ENCODE peak calls at places on chromosomes 2 and 18, in ten cellular contexts. One of them, this sample, is unnamed.

GRCh38 chr18:61901334-61901986 is 8.7 kb upstream of the RNF152 start:
- DNase-seq in natural killer cell: peak
- DNase-seq in GM13976: peak
- DNase-seq in B cell: peak
- DNase-seq in neural crest cell: peak
- DNase-seq in astrocyte: peak
- DNase-seq in suprapubic skin: peak
- DNase-seq in foreskin fibroblast: no peak
- DNase-seq in A549: peak
- DNase-seq in brain microvascular endothelial cell: no peak
- DNase-seq in this sample: peak

GRCh38 chr2:196380098-196380497 is 208.7 kb upstream of the STK17B start:
- DNase-seq in natural killer cell: no peak
- DNase-seq in GM13976: no peak
- DNase-seq in B cell: no peak
- DNase-seq in neural crest cell: no peak
- DNase-seq in astrocyte: no peak
- DNase-seq in suprapubic skin: no peak
- DNase-seq in foreskin fibroblast: no peak
- DNase-seq in A549: no peak
- DNase-seq in brain microvascular endothelial cell: no peak
- DNase-seq in this sample: no peak

GRCh38 chr18:79394438-79395307 is 1.1 kb upstream of the NFATC1 start:
- DNase-seq in natural killer cell: peak
- DNase-seq in GM13976: peak
- DNase-seq in B cell: peak
- DNase-seq in neural crest cell: no peak
- DNase-seq in astrocyte: peak
- DNase-seq in suprapubic skin: peak
- DNase-seq in foreskin fibroblast: peak
- DNase-seq in A549: no peak
- DNase-seq in brain microvascular endothelial cell: peak
- DNase-seq in this sample: no peak

GRCh38 chr2:169683054-169683424 is 11.2 kb downstream of the CFAP210 start:
- DNase-seq in natural killer cell: no peak
- DNase-seq in GM13976: no peak
- DNase-seq in B cell: no peak
- DNase-seq in neural crest cell: no peak
- DNase-seq in astrocyte: peak
- DNase-seq in suprapubic skin: no peak
- DNase-seq in foreskin fibroblast: no peak
- DNase-seq in A549: no peak
- DNase-seq in brain microvascular endothelial cell: no peak
- DNase-seq in this sample: peak

GRCh38 chr2:74836675-74837401 is 2.9 kb downstream of the HK2 start:
- DNase-seq in natural killer cell: no peak
- DNase-seq in GM13976: no peak
- DNase-seq in B cell: no peak
- DNase-seq in neural crest cell: no peak
- DNase-seq in astrocyte: no peak
- DNase-seq in suprapubic skin: no peak
- DNase-seq in foreskin fibroblast: no peak
- DNase-seq in A549: no peak
- DNase-seq in brain microvascular endothelial cell: no peak
- DNase-seq in this sample: no peak

GRCh38 chr2:132665401-132665800 is 4.6 kb downstream of the LYPD1 start:
- DNase-seq in natural killer cell: no peak
- DNase-seq in GM13976: no peak
- DNase-seq in B cell: no peak
- DNase-seq in neural crest cell: no peak
- DNase-seq in astrocyte: no peak
- DNase-seq in suprapubic skin: no peak
- DNase-seq in foreskin fibroblast: no peak
- DNase-seq in A549: no peak
- DNase-seq in brain microvascular endothelial cell: no peak
- DNase-seq in this sample: no peak

GRCh38 chr2:2199841-2200240 is 131.2 kb downstream of the MYT1L start:
- DNase-seq in natural killer cell: no peak
- DNase-seq in GM13976: no peak
- DNase-seq in B cell: no peak
- DNase-seq in neural crest cell: no peak
- DNase-seq in astrocyte: no peak
- DNase-seq in suprapubic skin: no peak
- DNase-seq in foreskin fibroblast: no peak
- DNase-seq in A549: no peak
- DNase-seq in brain microvascular endothelial cell: no peak
- DNase-seq in this sample: no peak

GRCh38 chr2:189824694-189825396 is 40.6 kb downstream of the PMS1 start:
- DNase-seq in natural killer cell: no peak
- DNase-seq in GM13976: no peak
- DNase-seq in B cell: no peak
- DNase-seq in neural crest cell: no peak
- DNase-seq in astrocyte: no peak
- DNase-seq in suprapubic skin: no peak
- DNase-seq in foreskin fibroblast: no peak
- DNase-seq in A549: no peak
- DNase-seq in brain microvascular endothelial cell: no peak
- DNase-seq in this sample: no peak

GRCh38 chr2:201402651-201403573 is 45.8 kb upstream of the FLACC1 start:
- DNase-seq in natural killer cell: no peak
- DNase-seq in GM13976: no peak
- DNase-seq in B cell: no peak
- DNase-seq in neural crest cell: no peak
- DNase-seq in astrocyte: peak
- DNase-seq in suprapubic skin: no peak
- DNase-seq in foreskin fibroblast: no peak
- DNase-seq in A549: no peak
- DNase-seq in brain microvascular endothelial cell: no peak
- DNase-seq in this sample: no peak
- TF ChIP-seq CTCF in natural killer cell: no peak
- TF ChIP-seq CTCF in GM13976: no peak
- TF ChIP-seq CTCF in B cell: no peak
- TF ChIP-seq CTCF in neural crest cell: no peak
- TF ChIP-seq CTCF in astrocyte: no peak
- TF ChIP-seq CTCF in suprapubic skin: no peak
- TF ChIP-seq CTCF in foreskin fibroblast: no peak
- TF ChIP-seq CTCF in A549: no peak
- TF ChIP-seq CTCF in brain microvascular endothelial cell: no peak
- TF ChIP-seq CTCF in this sample: no peak

GRCh38 chr2:68157402-68158133 is at the start of gene PNO1:
- DNase-seq in natural killer cell: peak
- DNase-seq in GM13976: peak
- DNase-seq in B cell: peak
- DNase-seq in neural crest cell: peak
- DNase-seq in astrocyte: peak
- DNase-seq in suprapubic skin: peak
- DNase-seq in foreskin fibroblast: peak
- DNase-seq in A549: peak
- DNase-seq in brain microvascular endothelial cell: peak
- DNase-seq in this sample: peak
- TF ChIP-seq CTCF in natural killer cell: no peak
- TF ChIP-seq CTCF in GM13976: no peak
- TF ChIP-seq CTCF in B cell: no peak
- TF ChIP-seq CTCF in neural crest cell: no peak
- TF ChIP-seq CTCF in astrocyte: no peak
- TF ChIP-seq CTCF in suprapubic skin: no peak
- TF ChIP-seq CTCF in foreskin fibroblast: no peak
- TF ChIP-seq CTCF in A549: no peak
- TF ChIP-seq CTCF in brain microvascular endothelial cell: peak
- TF ChIP-seq CTCF in this sample: no peak

DNA sequence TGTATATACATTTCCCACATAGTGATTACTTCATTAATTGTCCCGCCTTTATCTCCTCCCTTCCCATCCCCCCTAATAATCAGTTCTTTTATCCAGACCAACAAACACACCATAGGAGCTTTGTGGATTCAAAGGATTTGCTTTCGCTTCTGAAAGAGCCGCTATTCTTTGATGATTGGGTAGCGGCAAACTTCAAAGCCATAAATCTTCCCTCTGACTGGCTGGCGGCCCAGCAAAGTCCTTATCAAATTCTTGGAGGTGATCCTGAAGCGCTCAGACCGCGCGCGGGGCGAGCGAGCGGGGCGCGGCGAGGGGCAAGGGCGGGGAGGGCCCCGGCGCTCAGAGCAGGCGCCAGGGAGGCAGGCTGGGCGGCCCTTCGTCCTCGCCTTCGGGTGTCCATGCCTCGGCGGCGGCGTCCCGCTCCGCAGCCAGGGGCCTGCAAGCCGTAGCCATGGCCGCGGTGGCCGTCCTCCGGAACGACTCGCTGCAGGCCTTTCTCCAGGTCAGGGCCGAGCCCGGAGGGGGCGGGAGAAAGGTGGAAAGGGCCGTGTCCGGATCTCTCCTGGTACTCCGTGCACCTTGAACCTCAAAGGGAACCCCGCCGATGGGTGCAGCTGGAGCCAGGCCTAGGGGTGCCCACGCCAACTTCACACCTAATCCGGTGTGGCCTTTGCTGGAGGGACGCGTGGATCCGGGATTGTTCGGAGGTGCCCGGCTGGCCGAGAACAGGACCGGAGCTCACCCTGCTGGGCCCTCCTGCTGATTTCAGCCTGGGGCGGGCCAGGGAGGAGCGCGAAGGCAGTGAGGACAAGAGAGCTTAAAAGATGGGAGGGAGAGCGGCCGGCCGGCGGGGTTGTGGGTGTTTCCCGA is at the start of gene SP5:
- DNase-seq in natural killer cell: no peak
- DNase-seq in GM13976: peak
- DNase-seq in B cell: no peak
- DNase-seq in neural crest cell: peak
- DNase-seq in astrocyte: peak
- DNase-seq in suprapubic skin: peak
- DNase-seq in foreskin fibroblast: no peak
- DNase-seq in A549: peak
- DNase-seq in brain microvascular endothelial cell: peak
- DNase-seq in this sample: no peak
- TF ChIP-seq CTCF in natural killer cell: no peak
- TF ChIP-seq CTCF in GM13976: no peak
- TF ChIP-seq CTCF in B cell: no peak
- TF ChIP-seq CTCF in neural crest cell: no peak
- TF ChIP-seq CTCF in astrocyte: no peak
- TF ChIP-seq CTCF in suprapubic skin: no peak
- TF ChIP-seq CTCF in foreskin fibroblast: no peak
- TF ChIP-seq CTCF in A549: no peak
- TF ChIP-seq CTCF in brain microvascular endothelial cell: no peak
- TF ChIP-seq CTCF in this sample: no peak

GRCh38 chr18:66495844-66496243 is 108.0 kb downstream of the CDH19 start:
- DNase-seq in natural killer cell: no peak
- DNase-seq in GM13976: peak
- DNase-seq in B cell: no peak
- DNase-seq in neural crest cell: peak
- DNase-seq in astrocyte: peak
- DNase-seq in suprapubic skin: no peak
- DNase-seq in foreskin fibroblast: no peak
- DNase-seq in A549: no peak
- DNase-seq in brain microvascular endothelial cell: peak
- DNase-seq in this sample: peak
- TF ChIP-seq CTCF in natural killer cell: no peak
- TF ChIP-seq CTCF in GM13976: peak
- TF ChIP-seq CTCF in B cell: no peak
- TF ChIP-seq CTCF in neural crest cell: peak
- TF ChIP-seq CTCF in astrocyte: peak
- TF ChIP-seq CTCF in suprapubic skin: no peak
- TF ChIP-seq CTCF in foreskin fibroblast: no peak
- TF ChIP-seq CTCF in A549: peak
- TF ChIP-seq CTCF in brain microvascular endothelial cell: peak
- TF ChIP-seq CTCF in this sample: peak

DNA sequence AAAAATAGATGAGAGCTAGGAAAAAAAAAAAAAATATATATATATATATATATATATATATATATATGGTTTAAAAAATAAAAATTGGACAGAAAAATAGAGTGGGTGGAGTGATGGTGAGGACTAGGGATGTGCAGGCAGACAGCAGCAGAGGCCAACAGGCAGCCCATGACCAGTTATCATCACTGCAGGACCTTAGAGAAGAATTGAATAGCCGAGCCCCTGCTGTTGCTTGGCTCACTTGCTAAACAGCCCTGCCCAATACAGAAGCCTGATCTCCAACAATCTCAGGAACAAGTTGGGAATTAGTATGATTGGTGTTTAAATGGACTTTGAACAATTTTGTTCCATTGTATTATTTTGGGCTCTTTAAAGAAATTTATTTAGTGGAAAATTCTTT is 967.5 kb upstream of the PIK3C3 start:
- DNase-seq in natural killer cell: no peak
- DNase-seq in GM13976: no peak
- DNase-seq in B cell: no peak
- DNase-seq in neural crest cell: no peak
- DNase-seq in astrocyte: no peak
- DNase-seq in suprapubic skin: no peak
- DNase-seq in foreskin fibroblast: no peak
- DNase-seq in A549: no peak
- DNase-seq in brain microvascular endothelial cell: no peak
- DNase-seq in this sample: no peak
- TF ChIP-seq CTCF in natural killer cell: no peak
- TF ChIP-seq CTCF in GM13976: no peak
- TF ChIP-seq CTCF in B cell: no peak
- TF ChIP-seq CTCF in neural crest cell: no peak
- TF ChIP-seq CTCF in astrocyte: no peak
- TF ChIP-seq CTCF in suprapubic skin: no peak
- TF ChIP-seq CTCF in foreskin fibroblast: no peak
- TF ChIP-seq CTCF in A549: no peak
- TF ChIP-seq CTCF in brain microvascular endothelial cell: no peak
- TF ChIP-seq CTCF in this sample: no peak

DNA sequence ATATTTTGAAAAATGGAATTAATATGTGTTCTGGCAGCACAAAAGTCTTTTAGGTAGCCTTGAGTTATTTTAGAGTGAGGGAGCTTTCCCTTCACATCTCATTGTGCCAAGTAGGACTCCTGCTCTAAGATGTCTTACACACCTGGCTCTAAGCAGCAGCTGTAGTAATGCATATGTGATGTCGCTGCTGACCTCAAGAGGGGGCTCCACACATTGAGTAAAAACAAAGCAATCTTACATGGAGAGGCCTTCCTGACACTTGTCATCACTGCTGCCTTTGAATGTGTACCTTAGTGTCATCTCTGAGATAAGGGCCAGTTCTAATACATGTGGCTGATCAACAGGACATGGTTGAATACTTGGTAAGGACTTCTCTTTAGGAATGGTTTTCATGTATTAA is 75.8 kb downstream of the ACTR3 start:
- DNase-seq in natural killer cell: no peak
- DNase-seq in GM13976: peak
- DNase-seq in B cell: peak
- DNase-seq in neural crest cell: peak
- DNase-seq in astrocyte: peak
- DNase-seq in suprapubic skin: no peak
- DNase-seq in foreskin fibroblast: no peak
- DNase-seq in A549: no peak
- DNase-seq in brain microvascular endothelial cell: peak
- DNase-seq in this sample: no peak
- TF ChIP-seq CTCF in natural killer cell: peak
- TF ChIP-seq CTCF in GM13976: peak
- TF ChIP-seq CTCF in B cell: peak
- TF ChIP-seq CTCF in neural crest cell: peak
- TF ChIP-seq CTCF in astrocyte: peak
- TF ChIP-seq CTCF in suprapubic skin: peak
- TF ChIP-seq CTCF in foreskin fibroblast: peak
- TF ChIP-seq CTCF in A549: peak
- TF ChIP-seq CTCF in brain microvascular endothelial cell: peak
- TF ChIP-seq CTCF in this sample: peak